ENCODE peak calls at places on chromosomes 16 and 17, in eight cellular contexts. P, Q, Z, M, F, Y, B and E are unnamed samples.

GRCh38 chr16:31528726-31529397 is 1.2 kb downstream of the AHSP start:
- DNase-seq in P (no peak), Q (peak), Z (no peak), M (no peak), F (no peak), Y (no peak), B (no peak), E (no peak)

GRCh38 chr17:69117855-69118758 is 23.6 kb downstream of the ABCA6 start:
- DNase-seq in P (no peak), Q (no peak), Z (no peak), M (no peak), F (no peak), Y (no peak), B (no peak), E (no peak)

GRCh38 chr16:3058173-3059030 is 7.0 kb upstream of the IL32 start:
- DNase-seq in P (no peak), Q (peak), Z (no peak), M (peak), F (no peak), Y (peak), B (peak), E (no peak)

GRCh38 chr16:53689636-53690035 is 14.0 kb downstream of the RPGRIP1L start:
- DNase-seq in P (peak), Q (peak), Z (no peak), M (no peak), F (no peak), Y (no peak), B (no peak), E (no peak)

GRCh38 chr16:26762596-26762995 is 304.1 kb upstream of the C16orf82 start:
- DNase-seq in P (no peak), Q (no peak), Z (no peak), M (peak), F (no peak), Y (no peak), B (no peak), E (no peak)

GRCh38 chr17:35731239-35731931 is at the start of gene RASL10B:
- DNase-seq in P (peak), Q (peak), Z (no peak), M (peak), F (peak), Y (no peak), B (no peak), E (no peak)

GRCh38 chr16:779561-779960 is 8.6 kb downstream of the RPUSD1 start:
- DNase-seq in P (no peak), Q (no peak), Z (no peak), M (no peak), F (no peak), Y (no peak), B (no peak), E (no peak)

GRCh38 chr17:65572186-65572580 is 10.7 kb upstream of the AXIN2 start:
- DNase-seq in P (no peak), Q (no peak), Z (no peak), M (no peak), F (no peak), Y (no peak), B (no peak), E (no peak)

GRCh38 chr17:46984341-46984740 is 5.3 kb upstream of the RPRML start:
- DNase-seq in P (no peak), Q (no peak), Z (no peak), M (no peak), F (no peak), Y (no peak), B (peak), E (no peak)

GRCh38 chr16:27345201-27345600 is 31.4 kb downstream of the IL4R start:
- DNase-seq in P (no peak), Q (no peak), Z (no peak), M (no peak), F (no peak), Y (no peak), B (no peak), E (no peak)

GRCh38 chr16:28491080-28491969 is 549 bp downstream of the CLN3 start:
- DNase-seq in P (peak), Q (peak), Z (no peak), M (peak), F (peak), Y (peak), B (peak), E (no peak)

GRCh38 chr16:57013902-57014301 is 24.5 kb downstream of the NLRC5 start:
- DNase-seq in P (no peak), Q (no peak), Z (no peak), M (no peak), F (peak), Y (no peak), B (no peak), E (no peak)

GRCh38 chr16:67023689-67024088 is 5.3 kb upstream of the CBFB start:
- DNase-seq in P (no peak), Q (no peak), Z (no peak), M (no peak), F (no peak), Y (no peak), B (no peak), E (no peak)

GRCh38 chr17:73480740-73481139 is 163.5 kb downstream of the SDK2 start:
- DNase-seq in P (no peak), Q (no peak), Z (no peak), M (no peak), F (no peak), Y (no peak), B (no peak), E (no peak)

GRCh38 chr16:88622866-88623265 is 15.5 kb upstream of the IL17C start:
- DNase-seq in P (no peak), Q (no peak), Z (no peak), M (no peak), F (no peak), Y (no peak), B (no peak), E (no peak)

GRCh38 chr16:29994613-29995329 is 646 bp downstream of the HIRIP3 start:
- DNase-seq in P (peak), Q (peak), Z (no peak), M (peak), F (no peak), Y (peak), B (peak), E (peak)

GRCh38 chr17:78717431-78717980 is 64.6 kb downstream of the CYTH1 start:
- DNase-seq in P (no peak), Q (peak), Z (no peak), M (no peak), F (no peak), Y (no peak), B (no peak), E (no peak)

GRCh38 chr17:48311324-48311723 is 118.7 kb downstream of the SKAP1 start:
- DNase-seq in P (no peak), Q (no peak), Z (no peak), M (no peak), F (no peak), Y (no peak), B (no peak), E (no peak)

GRCh38 chr17:65099941-65100315 is 37.2 kb upstream of the RGS9 start:
- DNase-seq in P (peak), Q (peak), Z (peak), M (no peak), F (peak), Y (peak), B (peak), E (no peak)

GRCh38 chr16:12239953-12240485 is 263.5 kb downstream of the SNX29 start:
- DNase-seq in P (no peak), Q (peak), Z (peak), M (no peak), F (no peak), Y (no peak), B (no peak), E (no peak)

GRCh38 chr16:47617732-47618131 is 156.6 kb downstream of the PHKB start:
- DNase-seq in P (no peak), Q (no peak), Z (no peak), M (no peak), F (no peak), Y (no peak), B (no peak), E (no peak)

GRCh38 chr17:71933306-71933705 is 187.5 kb upstream of the SOX9 start:
- DNase-seq in P (no peak), Q (no peak), Z (no peak), M (no peak), F (no peak), Y (no peak), B (no peak), E (no peak)

GRCh38 chr17:76783146-76783545 is 45.2 kb downstream of the MFSD11 start:
- DNase-seq in P (no peak), Q (no peak), Z (no peak), M (no peak), F (no peak), Y (no peak), B (no peak), E (no peak)

GRCh38 chr17:61498042-61498441 is 45.8 kb downstream of the TBX4 start:
- DNase-seq in P (no peak), Q (no peak), Z (no peak), M (no peak), F (no peak), Y (no peak), B (no peak), E (no peak)

GRCh38 chr17:30580916-30581315 is 103.7 kb downstream of the GOSR1 start:
- DNase-seq in P (no peak), Q (peak), Z (no peak), M (no peak), F (no peak), Y (no peak), B (no peak), E (no peak)

GRCh38 chr17:38705523-38705802 is 390 bp downstream of the MLLT6 start:
- DNase-seq in P (no peak), Q (no peak), Z (no peak), M (no peak), F (no peak), Y (peak), B (no peak), E (no peak)

GRCh38 chr17:7156342-7156940 is 22.7 kb downstream of the ASGR1 start:
- DNase-seq in P (no peak), Q (no peak), Z (no peak), M (no peak), F (no peak), Y (peak), B (no peak), E (no peak)

GRCh38 chr17:28599311-28600184 is 723 bp upstream of the SPAG5 start:
- DNase-seq in P (peak), Q (peak), Z (peak), M (no peak), F (peak), Y (peak), B (peak), E (no peak)

GRCh38 chr17:44807093-44807816 is 22.8 kb downstream of the GJC1 start:
- DNase-seq in P (no peak), Q (no peak), Z (no peak), M (no peak), F (no peak), Y (no peak), B (no peak), E (no peak)

GRCh38 chr17:48596000-48596734 is 2.6 kb upstream of the HOXB5 start:
- DNase-seq in P (no peak), Q (no peak), Z (no peak), M (peak), F (no peak), Y (no peak), B (no peak), E (no peak)

GRCh38 chr16:64910351-64910750 is 211.5 kb downstream of the CDH11 start:
- DNase-seq in P (no peak), Q (peak), Z (peak), M (peak), F (no peak), Y (no peak), B (peak), E (peak)

GRCh38 chr16:24539850-24540484 is 601 bp downstream of the RBBP6 start:
- DNase-seq in P (peak), Q (no peak), Z (peak), M (peak), F (peak), Y (peak), B (peak), E (peak)

GRCh38 chr17:80964859-80965580 is 26.6 kb upstream of the CHMP6 start:
- DNase-seq in P (no peak), Q (no peak), Z (no peak), M (no peak), F (no peak), Y (no peak), B (no peak), E (peak)

GRCh38 chr17:80964231-80964856 is 27.3 kb upstream of the CHMP6 start:
- DNase-seq in P (no peak), Q (no peak), Z (no peak), M (no peak), F (no peak), Y (no peak), B (no peak), E (peak)

GRCh38 chr17:80963812-80964211 is 27.8 kb upstream of the CHMP6 start:
- DNase-seq in P (no peak), Q (no peak), Z (no peak), M (no peak), F (no peak), Y (no peak), B (no peak), E (no peak)

GRCh38 chr17:80967404-80967872 is 24.2 kb upstream of the CHMP6 start:
- DNase-seq in P (no peak), Q (no peak), Z (no peak), M (no peak), F (no peak), Y (no peak), B (no peak), E (peak)

GRCh38 chr17:80965606-80966005 is 26.0 kb upstream of the CHMP6 start:
- DNase-seq in P (no peak), Q (no peak), Z (no peak), M (no peak), F (no peak), Y (no peak), B (no peak), E (peak)
- TF ChIP-seq CTCF in P (no peak), Q (no peak), Z (no peak), M (no peak), F (no peak), Y (no peak), B (no peak), E (no peak)

GRCh38 chr16:73173396-73173795 is 125.5 kb upstream of the ZFHX3 start:
- DNase-seq in P (no peak), Q (no peak), Z (no peak), M (peak), F (no peak), Y (no peak), B (no peak), E (no peak)

GRCh38 chr16:73171901-73172619 is 124.1 kb upstream of the ZFHX3 start:
- DNase-seq in P (no peak), Q (no peak), Z (no peak), M (peak), F (no peak), Y (no peak), B (no peak), E (no peak)

GRCh38 chr16:73171380-73171779 is 123.5 kb upstream of the ZFHX3 start:
- DNase-seq in P (peak), Q (no peak), Z (no peak), M (no peak), F (no peak), Y (no peak), B (no peak), E (no peak)

GRCh38 chr16:73170587-73170986 is 122.7 kb upstream of the ZFHX3 start:
- DNase-seq in P (no peak), Q (no peak), Z (no peak), M (no peak), F (no peak), Y (no peak), B (no peak), E (no peak)

GRCh38 chr16:73172621-73173312 is 124.8 kb upstream of the ZFHX3 start:
- DNase-seq in P (peak), Q (peak), Z (peak), M (peak), F (peak), Y (peak), B (peak), E (no peak)
- TF ChIP-seq CTCF in P (no peak), Q (peak), Z (peak), M (peak), F (no peak), Y (peak), B (peak), E (peak)

GRCh38 chr17:556431-556995 is 158.1 kb downstream of the VPS53 start:
- DNase-seq in P (no peak), Q (no peak), Z (no peak), M (no peak), F (no peak), Y (no peak), B (no peak), E (no peak)
- TF ChIP-seq CTCF in P (no peak), Q (no peak), Z (no peak), M (no peak), F (no peak), Y (no peak), B (no peak), E (peak)

DNA sequence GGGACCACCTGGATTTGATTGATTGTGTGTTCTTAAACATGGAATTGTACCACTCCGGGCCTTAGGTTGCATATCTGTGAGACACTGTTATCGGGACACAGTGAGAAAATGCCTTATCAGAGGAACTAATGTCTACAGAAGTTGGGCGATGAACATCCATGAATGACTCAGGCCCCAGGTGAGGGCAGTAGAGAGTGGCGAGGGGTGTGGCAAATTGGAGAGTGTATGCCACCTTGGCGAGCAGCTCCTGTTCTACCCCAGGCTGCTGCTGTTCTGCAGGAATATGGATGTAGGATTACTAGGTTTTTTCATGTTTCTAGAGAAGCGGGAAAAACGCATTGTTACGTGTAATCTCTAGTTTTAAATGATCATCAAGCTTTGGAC is 38.8 kb downstream of the CLEC16A start:
- DNase-seq in P (no peak), Q (no peak), Z (no peak), M (no peak), F (no peak), Y (no peak), B (peak), E (no peak)
- TF ChIP-seq CTCF in P (no peak), Q (no peak), Z (peak), M (no peak), F (no peak), Y (no peak), B (peak), E (peak)

DNA sequence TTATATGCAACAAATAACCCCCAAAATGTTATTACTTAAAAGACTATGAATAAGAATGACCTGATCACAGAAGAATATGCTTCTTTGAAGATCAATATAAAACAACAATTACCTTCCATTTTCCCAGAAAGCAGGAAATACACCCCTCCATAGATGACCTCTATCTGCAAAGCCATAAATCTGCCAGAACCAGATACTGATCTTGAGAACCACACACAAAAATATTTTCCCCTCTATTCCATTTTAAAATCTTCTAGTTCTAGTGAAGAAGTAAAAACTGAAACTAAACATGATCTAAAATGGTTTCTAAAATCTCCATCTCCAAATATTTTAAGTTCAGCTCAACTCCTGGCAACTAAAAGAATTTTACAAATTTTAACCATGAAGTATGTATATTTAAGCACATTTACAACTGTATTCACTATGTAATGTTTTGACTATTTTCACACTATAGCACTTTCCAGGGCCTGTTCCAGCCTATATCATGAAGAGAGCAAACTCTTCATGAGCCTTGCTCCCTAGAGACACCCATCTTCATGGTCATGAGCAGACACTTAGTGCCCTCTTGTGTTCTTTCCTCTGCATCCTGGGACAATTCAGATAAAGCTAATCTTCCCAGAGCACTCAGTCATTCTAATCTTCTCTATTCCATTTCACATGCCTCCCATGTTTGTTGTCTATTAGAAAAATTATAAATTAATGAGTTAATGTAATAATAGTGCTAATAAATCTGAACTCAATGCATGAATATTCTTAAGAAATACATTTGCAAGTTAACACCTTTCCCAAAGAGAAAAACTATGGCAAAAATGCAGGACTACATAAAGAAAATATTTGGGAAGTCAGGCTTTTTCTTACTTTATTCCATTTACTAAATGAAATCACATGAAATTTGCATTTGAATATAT is 87.0 kb downstream of the HELZ start:
- DNase-seq in P (peak), Q (peak), Z (no peak), M (no peak), F (no peak), Y (no peak), B (no peak), E (no peak)
- TF ChIP-seq CTCF in P (no peak), Q (peak), Z (peak), M (no peak), F (no peak), Y (peak), B (peak), E (peak)

GRCh38 chr16:81198635-81199034 is 39.9 kb upstream of the BCO1 start:
- DNase-seq in P (no peak), Q (peak), Z (no peak), M (no peak), F (no peak), Y (peak), B (no peak), E (no peak)
- TF ChIP-seq CTCF in P (no peak), Q (peak), Z (peak), M (no peak), F (no peak), Y (peak), B (no peak), E (peak)

GRCh38 chr17:57404073-57404472 is 147.8 kb downstream of the MSI2 start:
- DNase-seq in P (no peak), Q (no peak), Z (no peak), M (no peak), F (no peak), Y (no peak), B (peak), E (no peak)
- TF ChIP-seq CTCF in P (no peak), Q (no peak), Z (no peak), M (no peak), F (no peak), Y (peak), B (no peak), E (no peak)

GRCh38 chr17:63916566-63917185 is 2.0 kb downstream of the GH1 start:
- DNase-seq in P (no peak), Q (no peak), Z (no peak), M (no peak), F (no peak), Y (no peak), B (no peak), E (peak)

GRCh38 chr17:63910096-63910495 is 962 bp downstream of the CSHL1 start:
- DNase-seq in P (no peak), Q (no peak), Z (no peak), M (no peak), F (no peak), Y (no peak), B (no peak), E (peak)

GRCh38 chr17:63914471-63914870 is 3.4 kb upstream of the CSHL1 start:
- DNase-seq in P (no peak), Q (no peak), Z (no peak), M (no peak), F (no peak), Y (no peak), B (no peak), E (peak)

GRCh38 chr17:63911657-63912100 is 621 bp upstream of the CSHL1 start:
- DNase-seq in P (peak), Q (peak), Z (no peak), M (peak), F (no peak), Y (no peak), B (peak), E (peak)

GRCh38 chr17:63911041-63911635 is at the start of gene CSHL1:
- DNase-seq in P (no peak), Q (no peak), Z (no peak), M (no peak), F (no peak), Y (no peak), B (no peak), E (peak)
- TF ChIP-seq CTCF in P (no peak), Q (no peak), Z (no peak), M (no peak), F (no peak), Y (no peak), B (no peak), E (no peak)

GRCh38 chr17:81230043-81230820 is 7.5 kb upstream of the CEP131 start:
- DNase-seq in P (no peak), Q (no peak), Z (no peak), M (no peak), F (no peak), Y (peak), B (no peak), E (no peak)
- TF ChIP-seq CTCF in P (no peak), Q (peak), Z (peak), M (peak), F (no peak), Y (peak), B (no peak), E (peak)

GRCh38 chr16:21614896-21615295 is 15.5 kb downstream of the METTL9 start:
- DNase-seq in P (no peak), Q (no peak), Z (no peak), M (no peak), F (no peak), Y (no peak), B (no peak), E (no peak)
- TF ChIP-seq CTCF in P (no peak), Q (no peak), Z (no peak), M (no peak), F (no peak), Y (no peak), B (no peak), E (peak)